ENCODE peak calls at places on chromosomes 13 and 19, in five cellular contexts. Z is neural crest cell, M is heart left ventricle, J is OCI-LY7, B is foreskin fibroblast. R is an unnamed sample.

GRCh38 chr13:99796175-99796819 is 175.3 kb downstream of the ZIC5 start:
- DNase-seq in Z (peak), M (no peak), J (peak), B (peak), R (no peak)

GRCh38 chr13:94708031-94708571 is 4.2 kb downstream of the SOX21 start:
- DNase-seq in Z (peak), J (no peak), M (no peak), B (no peak), R (peak)

GRCh38 chr19:11781295-11782057 is 14.7 kb downstream of the ZNF441 start:
- DNase-seq in Z (no peak), J (no peak), M (no peak), B (no peak), R (no peak)

GRCh38 chr13:28640861-28641599 is 17.9 kb upstream of the POMP start:
- DNase-seq in Z (no peak), M (no peak), J (no peak), B (no peak), R (no peak)

GRCh38 chr19:46606681-46607440 is 5.7 kb downstream of the CALM3 start:
- DNase-seq in Z (no peak), B (no peak), J (no peak), M (no peak), R (no peak)

GRCh38 chr13:22422712-22423111 is 751.8 kb downstream of the FGF9 start:
- DNase-seq in J (no peak), M (no peak), B (no peak), Z (no peak), R (no peak)

GRCh38 chr13:112842343-112842856 is 126.6 kb upstream of the MCF2L start:
- DNase-seq in Z (no peak), M (peak), B (no peak), J (no peak), R (no peak)

GRCh38 chr13:113209336-113209879 is at the start of gene CUL4A:
- DNase-seq in B (peak), J (peak), M (peak), Z (peak), R (peak)

GRCh38 chr13:19067767-19068166 is 113.9 kb downstream of the TUBA3C start:
- DNase-seq in Z (no peak), M (no peak), B (no peak), J (no peak), R (no peak)

GRCh38 chr13:71801781-71802180 is 65.2 kb downstream of the DACH1 start:
- DNase-seq in Z (no peak), B (no peak), M (no peak), J (no peak), R (no peak)

GRCh38 chr13:87538366-87539052 is 132.7 kb upstream of the SLITRK5 start:
- DNase-seq in Z (no peak), B (no peak), M (no peak), J (no peak), R (no peak)

GRCh38 chr13:80196756-80197155 is 144.2 kb downstream of the SPRY2 start:
- DNase-seq in M (no peak), Z (no peak), J (no peak), B (peak), R (no peak)

GRCh38 chr19:8209965-8210659 is 942 bp downstream of the CERS4 start:
- DNase-seq in Z (peak), M (no peak), B (peak), J (no peak), R (no peak)

GRCh38 chr13:49740870-49741269 is 49.6 kb upstream of the EBPL start:
- DNase-seq in Z (no peak), J (no peak), B (no peak), M (no peak), R (no peak)

GRCh38 chr19:31350033-31350692 is 927 bp upstream of the TSHZ3 start:
- DNase-seq in Z (no peak), B (peak), M (peak), J (no peak), R (no peak)

DNA sequence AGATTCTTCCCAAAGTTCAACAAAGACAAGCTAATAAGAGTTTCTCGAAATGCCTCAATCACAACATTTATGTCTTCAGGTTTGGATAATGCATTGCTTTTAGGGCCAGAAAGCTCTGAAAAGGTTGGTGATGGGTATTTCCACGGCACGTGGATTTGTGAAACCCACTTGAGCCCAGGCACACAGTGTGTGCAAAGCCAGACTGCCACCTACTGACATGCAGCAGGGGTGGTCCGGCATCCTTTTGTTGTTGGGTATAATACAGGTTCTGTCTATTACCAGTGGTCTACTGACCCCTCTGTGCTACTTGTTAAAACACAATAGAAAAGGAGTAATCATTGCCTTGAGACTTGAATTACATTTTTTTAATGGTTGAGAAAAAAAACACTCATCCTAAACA is 225.6 kb downstream of the RAP2A start:
- DNase-seq in M (no peak), Z (no peak), J (no peak), B (peak), R (peak)
- TF ChIP-seq CTCF in M (peak), Z (peak), J (peak), B (peak), R (peak)

GRCh38 chr19:34851277-34851804 is 75.4 kb upstream of the ZNF30 start:
- DNase-seq in J (peak), B (no peak), Z (no peak), M (no peak), R (peak)
- TF ChIP-seq CTCF in J (peak), B (no peak), Z (no peak), M (no peak), R (no peak)

DNA sequence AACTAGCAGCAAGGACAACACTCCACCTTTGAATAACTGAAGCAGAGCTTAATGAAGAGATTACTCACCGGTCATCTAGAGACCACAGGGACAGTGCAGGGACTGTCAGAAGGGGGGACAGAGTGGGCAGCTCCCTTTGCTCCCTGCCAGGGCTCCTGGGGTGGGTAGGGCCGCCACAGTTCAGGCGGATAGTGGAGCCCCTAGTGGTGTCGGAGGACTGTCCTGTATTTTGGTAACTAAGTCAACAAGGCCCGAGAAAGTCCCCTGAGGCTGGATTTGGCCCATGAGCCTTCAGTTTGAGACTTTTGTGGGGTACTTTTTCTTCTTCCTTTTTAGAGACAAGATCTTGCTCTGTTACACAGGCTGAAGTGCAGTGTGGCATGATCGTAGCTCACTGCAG is 44.6 kb downstream of the GJA3 start:
- DNase-seq in B (no peak), M (no peak), Z (no peak), J (no peak), R (no peak)
- TF ChIP-seq CTCF in B (no peak), M (no peak), Z (no peak), J (peak), R (no peak)

DNA sequence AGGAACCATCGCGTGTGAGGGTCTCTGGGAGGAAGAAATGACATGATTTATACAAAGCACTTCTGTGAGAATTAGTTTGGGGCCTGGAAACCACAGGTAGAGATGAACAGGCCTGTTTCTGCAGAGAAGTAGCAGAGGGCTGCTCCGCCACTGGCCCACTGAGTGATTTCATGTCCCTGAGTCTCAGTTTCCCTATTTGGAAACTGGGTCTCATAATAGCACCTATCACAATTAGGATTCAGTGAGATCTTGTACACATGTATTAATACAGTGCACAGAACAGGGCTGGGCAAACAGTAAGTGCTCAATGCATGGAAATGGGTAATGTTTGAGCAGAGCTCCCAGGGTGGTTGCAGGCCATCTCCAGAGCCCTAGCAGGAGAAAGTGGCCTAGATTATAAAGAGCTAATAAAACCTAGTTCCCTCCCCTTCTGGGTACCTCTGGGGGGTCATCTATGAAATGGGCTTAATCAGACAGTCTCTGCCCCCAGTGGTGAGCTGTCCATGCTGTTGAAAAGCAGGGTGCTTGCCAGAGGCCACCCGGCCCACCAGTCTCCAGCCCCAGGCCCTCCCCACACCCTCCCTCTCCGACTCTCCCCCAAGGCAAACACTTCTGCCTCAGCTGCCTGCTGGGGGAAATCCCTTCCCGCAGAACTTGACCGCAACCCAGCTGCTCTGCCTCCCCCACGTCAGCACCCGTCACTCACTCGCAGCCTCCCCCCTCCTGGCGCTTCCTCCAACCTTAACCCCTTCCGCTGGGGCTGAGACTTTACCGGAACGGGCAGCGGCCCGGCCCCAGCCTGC is 4.5 kb downstream of the BCL3 start:
- DNase-seq in Z (no peak), M (peak), B (peak), J (peak), R (peak)
- TF ChIP-seq CTCF in Z (peak), M (no peak), B (no peak), J (peak), R (no peak)

GRCh38 chr13:52738719-52739467 is 727 bp downstream of the CNMD start:
- DNase-seq in B (peak), Z (peak), M (no peak), J (no peak), R (no peak)
- TF ChIP-seq CTCF in B (no peak), Z (peak), M (peak), J (no peak), R (no peak)

DNA sequence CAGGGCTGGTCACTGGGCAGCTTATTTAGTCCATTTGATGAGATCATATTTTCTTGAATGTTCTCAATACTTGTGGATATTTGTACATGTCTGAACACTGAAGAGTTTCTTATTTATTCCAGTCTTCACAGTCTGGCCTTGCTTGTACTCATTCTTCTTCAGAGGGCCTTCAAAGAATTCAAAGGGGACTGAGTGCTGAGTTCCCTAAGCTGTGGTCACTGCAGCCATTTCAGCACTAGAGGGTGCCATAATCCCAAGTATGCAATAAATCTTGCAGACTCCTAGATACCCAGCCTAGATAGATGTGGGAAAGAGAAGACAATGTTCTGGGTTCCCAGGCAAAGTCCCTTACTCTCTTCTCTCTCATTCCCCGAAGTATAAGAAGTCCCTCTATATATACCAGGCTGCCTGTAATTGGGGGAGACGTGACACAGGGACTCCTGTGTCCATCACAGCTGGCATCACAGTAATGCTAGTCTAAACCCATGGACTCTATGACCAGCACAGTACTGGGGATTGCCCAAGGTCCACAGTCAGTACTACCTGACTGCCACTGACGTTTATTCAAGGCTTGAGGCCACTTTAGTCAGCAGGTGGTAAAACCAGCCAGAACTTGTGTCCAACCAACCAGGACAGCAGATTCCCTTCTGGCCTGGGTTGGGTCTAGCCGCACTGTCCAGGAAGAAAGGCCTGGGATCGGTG is 8.9 kb upstream of the VN1R1 start:
- DNase-seq in B (peak), M (no peak), J (peak), Z (no peak), R (no peak)
- TF ChIP-seq CTCF in B (peak), M (peak), J (peak), Z (peak), R (no peak)

GRCh38 chr19:18586311-18586710 is 2.3 kb upstream of the REX1BD start:
- DNase-seq in Z (no peak), M (no peak), J (peak), B (no peak), R (no peak)
- TF ChIP-seq CTCF in Z (no peak), M (no peak), J (peak), B (no peak), R (no peak)

GRCh38 chr13:46160065-46160464 is 21.9 kb downstream of the LCP1 start:
- DNase-seq in B (no peak), M (no peak), J (no peak), Z (no peak), R (no peak)
- TF ChIP-seq CTCF in B (no peak), M (no peak), J (no peak), Z (no peak), R (no peak)

DNA sequence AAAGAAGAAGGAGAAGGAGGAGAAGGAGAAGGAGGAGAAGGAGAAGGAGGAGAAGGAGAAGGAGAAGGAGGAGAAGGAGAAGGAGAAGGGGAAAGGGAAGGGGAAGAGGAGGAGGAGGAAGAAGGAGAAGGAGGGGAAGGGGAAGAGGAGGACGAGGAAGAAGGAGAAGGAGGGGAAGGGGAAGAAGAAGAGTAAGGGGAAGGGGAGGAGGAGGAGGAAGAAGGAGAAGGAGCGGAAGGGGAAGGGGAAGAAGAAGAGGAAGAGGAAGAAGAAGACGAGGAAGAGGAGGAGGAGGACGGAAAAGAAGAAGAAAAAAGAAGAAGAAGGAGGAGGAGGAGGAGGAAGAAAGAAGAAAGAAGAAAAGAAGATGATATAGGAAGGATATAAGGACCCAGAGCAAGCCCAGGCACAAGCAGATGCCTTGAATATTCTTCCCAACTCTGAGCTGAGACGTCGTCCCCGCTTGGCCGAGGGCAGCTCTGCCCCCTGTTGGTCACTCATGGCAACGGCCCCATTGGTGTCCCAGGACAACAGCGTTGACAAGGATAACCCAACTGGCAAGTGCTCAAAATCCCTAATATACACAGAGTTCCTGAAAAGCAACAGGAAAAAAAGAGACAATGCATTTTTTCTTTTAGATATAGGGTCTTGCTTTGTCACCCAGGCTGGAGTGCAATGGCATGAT is 30.6 kb upstream of the IGSF23 start:
- DNase-seq in Z (peak), M (no peak), J (peak), B (peak), R (no peak)
- TF ChIP-seq CTCF in Z (peak), M (peak), J (peak), B (peak), R (peak)

R was measured in osteocyte.